ENCODE peak calls at places on chromosomes 1 and 21, in nine cellular contexts. I is spleen, E is RWPE1, W is type B pancreatic cell, U is left cardiac atrium, B is fibroblast of mammary gland, C is ACHN, Z is T-helper 1 cell, D is HCEC 1CT. F is an unnamed sample.
A peak's percentile ranks its signal among the peaks of the same experiment; 100 is the strongest.

GRCh38 chr1:48203287-48203900 is 19.1 kb upstream of the SLC5A9 start:
- DNase-seq in U (no peak), W (no peak), I (no peak), B (peak; percentile 50), Z (no peak), C (peak; percentile 52), E (peak; percentile 54), D (no peak), F (no peak)

GRCh38 chr21:43634618-43635017 is 24.7 kb downstream of the HSF2BP start:
- DNase-seq in I (no peak), C (no peak), E (no peak), D (peak; percentile 34), B (peak; percentile 31), Z (no peak), W (no peak), U (no peak), F (no peak)

GRCh38 chr1:78619803-78620579 is at the start of gene IFI44L:
- DNase-seq in I (peak; percentile 32), C (peak; percentile 41), U (peak; percentile 27), Z (peak; percentile 46), B (peak; percentile 88), W (peak; percentile 64), E (peak; percentile 12), D (peak; percentile 75), F (no peak)

GRCh38 chr1:218371927-218372672 is 27.0 kb downstream of the TGFB2 start:
- DNase-seq in E (no peak), W (no peak), B (peak; percentile 75), C (no peak), Z (no peak), I (no peak), D (no peak), U (no peak), F (no peak)

GRCh38 chr1:246695136-246695535 is 29.1 kb upstream of the SCCPDH start:
- DNase-seq in U (no peak), Z (no peak), D (no peak), W (peak; percentile 2), I (no peak), E (no peak), C (no peak), B (peak; percentile 38), F (no peak)

GRCh38 chr1:42209516-42210370 is 45.2 kb upstream of the GUCA2A start:
- DNase-seq in B (peak; percentile 14), C (no peak), D (no peak), Z (no peak), W (no peak), E (no peak), U (no peak), I (no peak), F (peak; percentile 47)

GRCh38 chr1:207691814-207692213 is 46.9 kb downstream of the CR1L start:
- DNase-seq in E (no peak), I (no peak), W (no peak), C (no peak), D (no peak), U (no peak), Z (no peak), B (peak; percentile 14), F (no peak)

GRCh38 chr1:223711173-223711572 is 1.2 kb upstream of the CAPN2 start:
- DNase-seq in D (no peak), I (no peak), C (no peak), B (peak; percentile 59), E (no peak), U (no peak), W (no peak), Z (no peak), F (no peak)

GRCh38 chr21:31347435-31348032 is 3.5 kb upstream of the TIAM1 start:
- DNase-seq in B (peak; percentile 62), I (no peak), D (no peak), E (peak; percentile 51), W (no peak), Z (no peak), U (no peak), C (peak; percentile 62), F (no peak)